ENCODE peak calls at places on chromosomes 11 and 22, in nine cellular contexts. One of them, this sample, is unnamed.

GRCh38 chr11:3375552-3375951 is 3.4 kb downstream of the ZNF195 start:
- DNase-seq in cardiac fibroblast: peak; percentile 62
- DNase-seq in A549: no peak
- DNase-seq in transverse colon: no peak
- DNase-seq in PC-3: no peak
- DNase-seq in right atrium auricular region: no peak
- DNase-seq in astrocyte of the spinal cord: peak; percentile 32
- DNase-seq in CD8-positive, alpha-beta T cell: no peak
- DNase-seq in kidney: no peak
- DNase-seq in this sample: peak; percentile 28

GRCh38 chr11:69460540-69461257 is 20.8 kb upstream of the LINC01488 start:
- DNase-seq in cardiac fibroblast: peak; percentile 97
- DNase-seq in A549: peak; percentile 22
- DNase-seq in transverse colon: no peak
- DNase-seq in PC-3: peak; percentile 97
- DNase-seq in right atrium auricular region: no peak
- DNase-seq in astrocyte of the spinal cord: peak; percentile 85
- DNase-seq in CD8-positive, alpha-beta T cell: no peak
- DNase-seq in kidney: no peak
- DNase-seq in this sample: peak; percentile 92

GRCh38 chr11:120431633-120432032 is 79.9 kb upstream of the GRIK4 start:
- DNase-seq in cardiac fibroblast: peak; percentile 62
- DNase-seq in A549: peak; percentile 73
- DNase-seq in transverse colon: no peak
- DNase-seq in PC-3: peak; percentile 48
- DNase-seq in right atrium auricular region: no peak
- DNase-seq in astrocyte of the spinal cord: no peak
- DNase-seq in CD8-positive, alpha-beta T cell: no peak
- DNase-seq in kidney: no peak
- DNase-seq in this sample: peak; percentile 47

GRCh38 chr11:133928628-133929059 is 28.1 kb downstream of the IGSF9B start:
- DNase-seq in cardiac fibroblast: no peak
- DNase-seq in A549: no peak
- DNase-seq in transverse colon: no peak
- DNase-seq in PC-3: peak; percentile 43
- DNase-seq in right atrium auricular region: no peak
- DNase-seq in astrocyte of the spinal cord: no peak
- DNase-seq in CD8-positive, alpha-beta T cell: peak; percentile 69
- DNase-seq in kidney: no peak
- DNase-seq in this sample: peak; percentile 8

GRCh38 chr11:76236092-76237026 is 30.1 kb upstream of the WNT11 start:
- DNase-seq in cardiac fibroblast: no peak
- DNase-seq in A549: peak; percentile 81
- DNase-seq in transverse colon: peak; percentile 63
- DNase-seq in PC-3: peak; percentile 56
- DNase-seq in right atrium auricular region: peak; percentile 73
- DNase-seq in astrocyte of the spinal cord: no peak
- DNase-seq in CD8-positive, alpha-beta T cell: peak; percentile 30
- DNase-seq in kidney: peak; percentile 90
- DNase-seq in this sample: peak; percentile 80

GRCh38 chr11:30370164-30370563 is 47.3 kb downstream of the ARL14EP start:
- DNase-seq in cardiac fibroblast: no peak
- DNase-seq in A549: no peak
- DNase-seq in transverse colon: no peak
- DNase-seq in PC-3: no peak
- DNase-seq in right atrium auricular region: no peak
- DNase-seq in astrocyte of the spinal cord: no peak
- DNase-seq in CD8-positive, alpha-beta T cell: no peak
- DNase-seq in kidney: no peak
- DNase-seq in this sample: no peak

GRCh38 chr22:30047364-30047738 is 32.9 kb upstream of the HORMAD2 start:
- DNase-seq in cardiac fibroblast: peak; percentile 17
- DNase-seq in A549: no peak
- DNase-seq in transverse colon: no peak
- DNase-seq in PC-3: no peak
- DNase-seq in right atrium auricular region: no peak
- DNase-seq in astrocyte of the spinal cord: no peak
- DNase-seq in CD8-positive, alpha-beta T cell: no peak
- DNase-seq in kidney: no peak
- DNase-seq in this sample: no peak

GRCh38 chr11:69934861-69935494 is 115.8 kb upstream of the FGF3 start:
- DNase-seq in cardiac fibroblast: no peak
- DNase-seq in A549: peak; percentile 53
- DNase-seq in transverse colon: no peak
- DNase-seq in PC-3: peak; percentile 57
- DNase-seq in right atrium auricular region: no peak
- DNase-seq in astrocyte of the spinal cord: peak; percentile 29
- DNase-seq in CD8-positive, alpha-beta T cell: no peak
- DNase-seq in kidney: peak; percentile 52
- DNase-seq in this sample: no peak

GRCh38 chr11:134554106-134554505 is 142.1 kb upstream of the B3GAT1 start:
- DNase-seq in cardiac fibroblast: no peak
- DNase-seq in A549: no peak
- DNase-seq in transverse colon: no peak
- DNase-seq in PC-3: no peak
- DNase-seq in right atrium auricular region: peak; percentile 49
- DNase-seq in astrocyte of the spinal cord: no peak
- DNase-seq in CD8-positive, alpha-beta T cell: no peak
- DNase-seq in kidney: no peak
- DNase-seq in this sample: no peak

GRCh38 chr22:46009730-46010129 is 32.8 kb upstream of the WNT7B start:
- DNase-seq in cardiac fibroblast: no peak
- DNase-seq in A549: peak; percentile 56
- DNase-seq in transverse colon: no peak
- DNase-seq in PC-3: no peak
- DNase-seq in right atrium auricular region: no peak
- DNase-seq in astrocyte of the spinal cord: no peak
- DNase-seq in CD8-positive, alpha-beta T cell: no peak
- DNase-seq in kidney: peak; percentile 55
- DNase-seq in this sample: no peak

GRCh38 chr11:46477136-46477535 is 85.6 kb upstream of the CHRM4 start:
- DNase-seq in cardiac fibroblast: no peak
- DNase-seq in A549: no peak
- DNase-seq in transverse colon: no peak
- DNase-seq in PC-3: no peak
- DNase-seq in right atrium auricular region: no peak
- DNase-seq in astrocyte of the spinal cord: no peak
- DNase-seq in CD8-positive, alpha-beta T cell: no peak
- DNase-seq in kidney: no peak
- DNase-seq in this sample: no peak

GRCh38 chr11:111372538-111372937 is 6.5 kb downstream of the POU2AF1 start:
- DNase-seq in cardiac fibroblast: no peak
- DNase-seq in A549: no peak
- DNase-seq in transverse colon: no peak
- DNase-seq in PC-3: no peak
- DNase-seq in right atrium auricular region: no peak
- DNase-seq in astrocyte of the spinal cord: no peak
- DNase-seq in CD8-positive, alpha-beta T cell: no peak
- DNase-seq in kidney: no peak
- DNase-seq in this sample: no peak

GRCh38 chr11:111370270-111370901 is 8.7 kb downstream of the POU2AF1 start:
- DNase-seq in cardiac fibroblast: no peak
- DNase-seq in A549: no peak
- DNase-seq in transverse colon: no peak
- DNase-seq in PC-3: no peak
- DNase-seq in right atrium auricular region: no peak
- DNase-seq in astrocyte of the spinal cord: no peak
- DNase-seq in CD8-positive, alpha-beta T cell: no peak
- DNase-seq in kidney: no peak
- DNase-seq in this sample: no peak

GRCh38 chr11:111373590-111373989 is 5.5 kb downstream of the POU2AF1 start:
- DNase-seq in cardiac fibroblast: no peak
- DNase-seq in A549: no peak
- DNase-seq in transverse colon: no peak
- DNase-seq in PC-3: no peak
- DNase-seq in right atrium auricular region: no peak
- DNase-seq in astrocyte of the spinal cord: no peak
- DNase-seq in CD8-positive, alpha-beta T cell: no peak
- DNase-seq in kidney: no peak
- DNase-seq in this sample: no peak

GRCh38 chr11:111368285-111368560 is 10.9 kb downstream of the POU2AF1 start:
- DNase-seq in cardiac fibroblast: no peak
- DNase-seq in A549: no peak
- DNase-seq in transverse colon: no peak
- DNase-seq in PC-3: no peak
- DNase-seq in right atrium auricular region: no peak
- DNase-seq in astrocyte of the spinal cord: no peak
- DNase-seq in CD8-positive, alpha-beta T cell: no peak
- DNase-seq in kidney: no peak
- DNase-seq in this sample: no peak

DNA sequence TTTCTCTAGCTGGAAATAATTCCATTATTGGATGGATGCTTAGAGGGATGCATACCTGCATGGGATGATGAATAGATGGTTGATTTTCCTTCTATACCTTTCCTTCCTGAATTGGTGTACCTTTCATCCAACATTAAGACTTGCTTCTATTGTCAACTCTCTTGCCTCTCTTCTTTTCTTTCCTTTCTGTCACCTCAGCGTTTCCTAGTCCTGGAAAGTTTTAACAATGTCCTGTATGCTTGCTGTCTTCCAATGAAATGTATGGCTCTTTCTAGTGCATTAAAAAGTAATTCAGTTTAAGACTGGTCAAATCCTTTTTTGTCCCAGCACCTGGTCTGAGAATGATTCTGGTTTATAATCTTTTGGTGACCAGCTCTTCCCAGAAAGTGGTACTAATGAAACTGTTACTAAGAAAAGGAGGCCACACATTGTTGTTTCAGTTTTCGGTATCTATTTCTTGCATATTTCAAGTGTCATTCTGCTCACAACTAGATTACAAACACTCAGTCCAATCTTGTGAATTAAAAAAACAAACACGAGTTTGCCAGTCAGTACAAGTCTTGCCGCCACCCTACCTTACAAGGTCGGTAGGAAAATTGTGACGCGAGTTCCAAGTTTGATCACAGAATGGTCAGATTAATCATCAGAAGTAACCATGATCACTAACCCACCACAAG is 8.0 kb downstream of the POU2AF1 start:
- DNase-seq in cardiac fibroblast: no peak
- DNase-seq in A549: no peak
- DNase-seq in transverse colon: no peak
- DNase-seq in PC-3: no peak
- DNase-seq in right atrium auricular region: no peak
- DNase-seq in astrocyte of the spinal cord: no peak
- DNase-seq in CD8-positive, alpha-beta T cell: no peak
- DNase-seq in kidney: no peak
- DNase-seq in this sample: no peak
- H3K4me3 ChIP-seq in cardiac fibroblast: no peak overlapping the region
- H3K4me3 ChIP-seq in A549: no peak overlapping the region
- H3K4me3 ChIP-seq in transverse colon: no peak overlapping the region
- H3K4me3 ChIP-seq in PC-3: no peak overlapping the region
- H3K4me3 ChIP-seq in right atrium auricular region: no peak overlapping the region
- H3K4me3 ChIP-seq in astrocyte of the spinal cord: no peak overlapping the region
- H3K4me3 ChIP-seq in CD8-positive, alpha-beta T cell: no peak overlapping the region
- H3K4me3 ChIP-seq in kidney: no peak overlapping the region
- H3K4me3 ChIP-seq in this sample: no peak overlapping the region

GRCh38 chr11:74871037-74871436 is 77.9 kb downstream of the XRRA1 start:
- DNase-seq in cardiac fibroblast: no peak
- DNase-seq in A549: no peak
- DNase-seq in transverse colon: no peak
- DNase-seq in PC-3: no peak
- DNase-seq in right atrium auricular region: no peak
- DNase-seq in astrocyte of the spinal cord: no peak
- DNase-seq in CD8-positive, alpha-beta T cell: no peak
- DNase-seq in kidney: no peak
- DNase-seq in this sample: no peak

GRCh38 chr11:74866557-74866956 is 82.3 kb downstream of the XRRA1 start:
- DNase-seq in cardiac fibroblast: no peak
- DNase-seq in A549: no peak
- DNase-seq in transverse colon: no peak
- DNase-seq in PC-3: no peak
- DNase-seq in right atrium auricular region: no peak
- DNase-seq in astrocyte of the spinal cord: no peak
- DNase-seq in CD8-positive, alpha-beta T cell: no peak
- DNase-seq in kidney: no peak
- DNase-seq in this sample: no peak

DNA sequence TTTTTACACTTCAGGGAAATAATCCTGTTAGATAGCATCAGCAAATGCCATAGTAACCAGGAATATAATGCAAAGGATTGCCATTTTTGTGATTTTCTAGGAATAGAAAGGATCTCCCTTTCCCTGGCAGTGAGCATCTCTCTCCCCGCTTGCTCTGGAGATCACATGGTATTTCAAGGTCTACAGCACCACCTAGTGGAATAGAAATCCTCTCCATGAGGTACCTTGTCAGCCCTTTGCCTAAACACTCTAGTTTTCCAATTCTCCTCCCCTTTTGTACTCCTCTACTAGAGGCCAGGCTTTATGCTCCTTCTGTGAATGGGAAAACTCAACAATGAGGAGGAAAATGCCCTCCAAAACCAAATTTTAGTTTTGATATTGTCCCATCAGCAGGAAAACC is 78.4 kb downstream of the XRRA1 start:
- DNase-seq in cardiac fibroblast: peak; percentile 81
- DNase-seq in A549: peak; percentile 74
- DNase-seq in transverse colon: no peak
- DNase-seq in PC-3: peak; percentile 70
- DNase-seq in right atrium auricular region: no peak
- DNase-seq in astrocyte of the spinal cord: peak; percentile 44
- DNase-seq in CD8-positive, alpha-beta T cell: no peak
- DNase-seq in kidney: no peak
- DNase-seq in this sample: peak; percentile 37
- TF ChIP-seq CTCF in cardiac fibroblast: peak; percentile 56
- TF ChIP-seq CTCF in A549: peak; percentile 51
- TF ChIP-seq CTCF in transverse colon: no peak
- TF ChIP-seq CTCF in PC-3: peak; percentile 70
- TF ChIP-seq CTCF in right atrium auricular region: no peak
- TF ChIP-seq CTCF in astrocyte of the spinal cord: peak; percentile 37
- TF ChIP-seq CTCF in CD8-positive, alpha-beta T cell: no peak
- TF ChIP-seq CTCF in kidney: no peak
- TF ChIP-seq CTCF in this sample: peak; percentile 31

GRCh38 chr11:32427616-32427934 is 7.8 kb downstream of the WT1 start:
- DNase-seq in cardiac fibroblast: no peak
- DNase-seq in A549: no peak
- DNase-seq in transverse colon: no peak
- DNase-seq in PC-3: no peak
- DNase-seq in right atrium auricular region: no peak
- DNase-seq in astrocyte of the spinal cord: no peak
- DNase-seq in CD8-positive, alpha-beta T cell: no peak
- DNase-seq in kidney: no peak
- DNase-seq in this sample: no peak
- H3K4me3 ChIP-seq in cardiac fibroblast: no peak overlapping the region
- H3K4me3 ChIP-seq in A549: no peak overlapping the region
- H3K4me3 ChIP-seq in transverse colon: no peak overlapping the region
- H3K4me3 ChIP-seq in PC-3: no peak overlapping the region
- H3K4me3 ChIP-seq in right atrium auricular region: peak overlapping the region; percentile 34
- H3K4me3 ChIP-seq in astrocyte of the spinal cord: no peak overlapping the region
- H3K4me3 ChIP-seq in CD8-positive, alpha-beta T cell: no peak overlapping the region
- H3K4me3 ChIP-seq in kidney: no peak overlapping the region
- H3K4me3 ChIP-seq in this sample: no peak overlapping the region

DNA sequence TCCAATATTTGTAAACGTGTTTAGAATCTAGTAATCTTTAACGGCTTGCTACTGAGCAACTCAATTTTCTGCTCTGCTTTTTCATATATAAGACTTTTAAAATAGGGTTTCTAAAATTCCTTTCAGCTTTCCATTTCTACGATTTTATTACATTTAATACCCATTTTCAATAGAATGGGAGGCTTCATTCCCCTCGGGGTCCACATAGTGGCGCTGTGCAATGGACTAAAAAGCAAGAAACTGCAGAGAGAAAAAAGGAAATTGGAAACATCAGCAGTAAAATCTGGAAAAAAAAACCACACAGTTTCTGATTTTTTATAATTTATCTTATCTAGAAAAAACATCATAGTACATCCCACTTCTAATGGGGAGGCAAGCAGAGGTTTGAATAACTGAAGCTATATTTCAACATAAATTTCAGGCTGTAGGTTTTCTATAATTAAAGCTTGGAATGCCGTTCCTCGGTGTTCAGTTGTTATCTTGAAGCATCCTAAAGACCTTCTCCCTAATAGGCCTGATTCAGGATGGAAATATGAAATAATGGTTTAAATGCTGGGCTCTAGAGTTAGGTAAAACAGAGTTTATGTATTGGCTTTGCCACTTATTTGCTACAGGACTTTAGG is 18.7 kb upstream of the JHY start:
- DNase-seq in cardiac fibroblast: peak; percentile 66
- DNase-seq in A549: peak; percentile 37
- DNase-seq in transverse colon: peak; percentile 47
- DNase-seq in PC-3: peak; percentile 80
- DNase-seq in right atrium auricular region: no peak
- DNase-seq in astrocyte of the spinal cord: peak; percentile 51
- DNase-seq in CD8-positive, alpha-beta T cell: peak; percentile 37
- DNase-seq in kidney: no peak
- DNase-seq in this sample: peak; percentile 75
- TF ChIP-seq CTCF in cardiac fibroblast: peak; percentile 89
- TF ChIP-seq CTCF in A549: peak; percentile 83
- TF ChIP-seq CTCF in transverse colon: peak; percentile 73
- TF ChIP-seq CTCF in PC-3: peak; percentile 98
- TF ChIP-seq CTCF in right atrium auricular region: peak; percentile 59
- TF ChIP-seq CTCF in astrocyte of the spinal cord: peak; percentile 90
- TF ChIP-seq CTCF in CD8-positive, alpha-beta T cell: peak; percentile 83
- TF ChIP-seq CTCF in kidney: peak; percentile 83
- TF ChIP-seq CTCF in this sample: peak; percentile 87